ENCODE peak calls at places on chromosomes 11 and 22, in seven cellular contexts. E is MCF 10A; M is left lung; I is CD8-positive, alpha-beta T cell; T is A549; Y is nephron progenitor cell; Z is CD4-positive, alpha-beta T cell. P is an unnamed sample.

GRCh38 chr22:49370841-49371301 is 456.8 kb downstream of the BRD1 start:
- DNase-seq in E (no peak), M (no peak), I (peak), T (no peak), Y (no peak), Z (no peak), P (peak)

GRCh38 chr11:117039897-117040296 is 58.3 kb downstream of the SIK3 start:
- DNase-seq in E (peak), M (no peak), I (no peak), T (no peak), Y (no peak), Z (no peak), P (no peak)

GRCh38 chr11:35118906-35119305 is 20.1 kb upstream of the CD44 start:
- DNase-seq in E (no peak), M (no peak), I (no peak), T (no peak), Y (no peak), Z (no peak), P (no peak)

GRCh38 chr11:81987829-81988472 is 745.7 kb downstream of the FAM181B start:
- DNase-seq in E (peak), M (no peak), I (no peak), T (no peak), Y (no peak), Z (no peak), P (no peak)

GRCh38 chr11:71171576-71171975 is 80.8 kb downstream of the SHANK2 start:
- DNase-seq in E (no peak), M (no peak), I (peak), T (no peak), Y (no peak), Z (no peak), P (no peak)

GRCh38 chr11:33706961-33707360 is 6.3 kb upstream of the C11orf91 start:
- DNase-seq in E (no peak), M (no peak), I (no peak), T (no peak), Y (no peak), Z (no peak), P (no peak)

GRCh38 chr11:8871283-8871775 is 39.7 kb upstream of the AKIP1 start:
- DNase-seq in E (peak), M (no peak), I (no peak), T (peak), Y (peak), Z (no peak), P (peak)

GRCh38 chr11:106379712-106380111 is 302.2 kb downstream of the AASDHPPT start:
- DNase-seq in E (no peak), M (no peak), I (no peak), T (no peak), Y (no peak), Z (no peak), P (no peak)

GRCh38 chr11:20158597-20159257 is 1.5 kb downstream of the DBX1 start:
- DNase-seq in E (peak), M (no peak), I (no peak), T (no peak), Y (peak), Z (no peak), P (peak)

GRCh38 chr11:61045271-61045670 is 57.0 kb upstream of the CD5 start:
- DNase-seq in E (no peak), M (no peak), I (no peak), T (no peak), Y (no peak), Z (no peak), P (no peak)

GRCh38 chr22:46823248-46823647 is 60.8 kb downstream of the TBC1D22A start:
- DNase-seq in E (no peak), M (no peak), I (no peak), T (no peak), Y (no peak), Z (no peak), P (no peak)

GRCh38 chr11:44787981-44788380 is 61.2 kb downstream of the TSPAN18 start:
- DNase-seq in E (no peak), M (no peak), I (no peak), T (no peak), Y (no peak), Z (no peak), P (no peak)

GRCh38 chr11:74710291-74710938 is 20.8 kb downstream of the CHRDL2 start:
- DNase-seq in E (no peak), M (no peak), I (no peak), T (no peak), Y (no peak), Z (no peak), P (no peak)

GRCh38 chr22:27489265-27489675 is 312.3 kb downstream of the MN1 start:
- DNase-seq in E (no peak), M (no peak), I (no peak), T (no peak), Y (no peak), Z (no peak), P (no peak)

GRCh38 chr11:97269527-97269926 is 879.7 kb downstream of the JRKL start:
- DNase-seq in E (peak), M (no peak), I (no peak), T (no peak), Y (no peak), Z (no peak), P (no peak)

GRCh38 chr11:11786771-11787170 is 55.0 kb upstream of the USP47 start:
- DNase-seq in E (peak), M (no peak), I (no peak), T (no peak), Y (no peak), Z (no peak), P (no peak)

GRCh38 chr11:104997288-104997687 is 25.7 kb downstream of the CASP5 start:
- DNase-seq in E (no peak), M (no peak), I (no peak), T (no peak), Y (no peak), Z (no peak), P (no peak)
- TF ChIP-seq CTCF in E (peak), M (no peak), I (no peak), T (no peak), Y (no peak), Z (no peak), P (no peak)

DNA sequence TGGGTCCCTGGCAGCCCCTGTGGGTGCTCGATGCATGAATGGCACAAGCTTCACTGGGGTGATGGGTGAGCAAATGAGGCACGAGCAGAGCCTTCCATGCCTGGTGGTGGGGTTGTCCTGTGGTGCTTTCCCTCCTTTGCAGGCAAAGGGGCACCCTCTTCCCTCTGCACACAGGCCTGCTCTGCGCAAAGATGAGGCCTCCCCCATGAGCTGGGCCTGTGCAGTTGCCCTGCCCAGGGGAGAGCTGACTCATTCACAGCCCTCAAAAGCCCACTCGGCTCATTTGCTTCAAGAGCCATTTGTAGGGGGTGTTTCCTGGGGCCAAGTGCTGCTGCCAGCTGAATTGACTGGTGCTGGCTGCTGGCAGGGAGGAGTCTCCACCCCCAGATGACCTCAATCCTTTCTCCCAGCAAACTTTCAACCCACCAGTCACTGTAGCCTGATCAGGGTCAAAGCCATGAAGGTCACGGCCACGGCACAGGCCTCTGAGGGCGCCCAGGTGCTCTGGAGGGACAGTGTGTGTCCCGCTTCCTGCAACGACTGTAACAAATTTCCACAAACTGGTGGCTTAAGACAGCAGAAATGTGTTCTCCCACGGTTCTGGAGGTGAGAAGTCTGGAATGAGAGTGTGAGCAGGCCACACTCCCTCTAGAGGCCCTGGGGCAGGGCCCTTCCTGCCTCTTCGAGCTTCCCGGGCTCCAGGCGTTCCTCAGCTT is 48.8 kb upstream of the ANO1 start:
- DNase-seq in E (no peak), M (no peak), I (no peak), T (no peak), Y (peak), Z (no peak), P (peak)
- TF ChIP-seq CTCF in E (no peak), M (no peak), I (no peak), T (no peak), Y (no peak), Z (no peak), P (no peak)

DNA sequence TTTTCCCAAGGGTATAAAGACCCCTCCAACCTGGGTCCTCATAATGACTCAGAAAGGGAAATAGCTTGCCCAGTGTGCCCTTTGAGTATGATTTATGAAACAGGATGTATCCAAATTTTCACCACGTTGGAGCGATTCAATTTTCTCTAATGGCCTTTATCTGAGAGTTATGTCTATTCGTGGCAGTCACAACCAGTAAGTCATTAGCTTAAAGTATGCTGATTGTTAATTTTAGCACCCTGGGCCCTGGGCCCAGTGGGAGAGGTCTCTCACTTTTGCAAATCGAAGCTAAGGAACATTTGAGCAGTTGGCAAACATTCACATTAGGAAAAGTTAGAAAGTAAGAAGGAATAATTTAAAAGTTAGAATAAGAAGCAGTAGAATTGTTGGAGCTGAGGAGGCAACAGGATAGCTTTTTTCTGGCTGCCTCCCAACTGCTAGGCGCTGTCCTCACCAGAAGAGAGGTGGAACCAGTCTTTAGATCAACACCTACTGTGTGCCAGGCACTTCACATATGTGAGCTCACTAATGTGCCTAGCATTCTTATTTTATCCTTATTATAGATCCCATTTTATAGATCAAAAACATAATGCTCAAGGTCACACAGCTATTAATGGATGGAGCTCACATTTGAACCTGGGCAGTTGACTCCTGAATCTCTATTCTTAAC is 24.5 kb downstream of the INSC start:
- DNase-seq in E (no peak), M (no peak), I (no peak), T (no peak), Y (no peak), Z (no peak), P (no peak)
- TF ChIP-seq CTCF in E (no peak), M (no peak), I (no peak), T (no peak), Y (no peak), Z (no peak), P (no peak)

GRCh38 chr11:124152770-124153407 is 30.3 kb upstream of the OR10D3 start:
- DNase-seq in E (no peak), M (no peak), I (no peak), T (no peak), Y (no peak), Z (no peak), P (no peak)
- TF ChIP-seq CTCF in E (peak), M (no peak), I (no peak), T (no peak), Y (peak), Z (no peak), P (peak)

DNA sequence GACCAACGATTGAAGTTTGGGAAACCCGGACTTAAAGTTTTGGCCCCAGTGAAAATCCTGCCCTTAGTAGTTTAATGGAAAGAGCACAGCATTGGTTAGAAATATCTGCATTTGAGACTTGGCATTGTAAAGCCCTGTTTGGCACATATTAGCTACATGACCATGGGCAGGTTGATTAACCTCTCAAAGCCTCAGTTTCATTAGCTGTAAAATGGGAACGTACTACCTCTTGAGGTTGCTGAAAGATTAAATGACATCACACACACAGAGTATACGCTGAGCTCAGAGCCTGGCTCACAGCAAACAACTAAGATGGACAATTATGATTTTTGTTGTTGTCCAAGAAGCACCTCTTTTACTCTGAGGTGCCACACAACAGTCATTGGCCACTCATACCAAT is 153.0 kb upstream of the TIMP3 start:
- DNase-seq in E (no peak), M (no peak), I (no peak), T (no peak), Y (no peak), Z (no peak), P (no peak)
- TF ChIP-seq CTCF in E (no peak), M (no peak), I (no peak), T (no peak), Y (no peak), Z (no peak), P (no peak)

DNA sequence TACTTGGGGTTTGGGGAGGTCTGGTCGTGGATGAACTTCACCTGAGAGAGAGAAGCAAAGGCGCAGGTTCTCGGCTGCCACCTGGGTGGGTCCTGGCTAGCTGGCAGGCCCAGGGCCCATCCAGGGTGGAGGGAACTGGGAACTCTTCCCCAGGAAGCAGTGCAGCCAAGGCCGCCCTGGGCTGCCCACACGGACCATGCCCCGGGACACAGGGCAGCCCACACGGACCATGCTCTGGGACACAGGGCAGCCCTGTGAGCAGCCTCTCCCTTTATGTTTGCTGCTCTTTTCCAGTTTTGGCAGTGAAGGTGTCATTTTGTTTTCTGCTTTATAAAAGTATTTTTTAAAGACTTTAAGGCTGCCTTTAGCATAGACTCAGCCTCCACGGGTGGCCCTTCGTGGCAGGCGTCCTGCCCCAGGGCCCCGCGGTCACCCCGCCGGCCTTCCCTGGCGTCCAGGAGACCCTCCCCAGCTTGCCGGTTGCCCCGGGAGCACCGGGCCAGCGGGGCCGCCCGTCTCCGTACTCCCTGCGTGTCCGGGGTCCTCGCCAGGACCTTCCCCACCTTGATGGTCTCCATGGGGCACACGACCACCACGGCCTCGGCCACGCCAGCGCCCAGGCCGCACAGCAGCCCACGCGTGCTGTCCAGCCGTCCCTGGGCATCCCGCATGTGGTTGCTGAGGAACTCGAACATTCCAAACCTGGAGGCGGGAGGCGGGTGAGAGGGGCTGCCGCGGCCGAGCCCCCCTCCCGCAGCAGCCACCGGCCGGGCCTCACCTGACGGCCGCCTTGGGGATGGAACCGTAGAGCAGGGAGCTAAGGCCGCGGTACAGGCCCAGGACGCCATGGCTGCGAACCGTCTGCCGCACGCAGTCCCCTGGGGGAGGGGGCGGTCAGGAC is 1.1 kb downstream of the SLC25A1 start:
- DNase-seq in E (peak), M (no peak), I (no peak), T (no peak), Y (no peak), Z (no peak), P (no peak)
- TF ChIP-seq CTCF in E (no peak), M (no peak), I (no peak), T (no peak), Y (no peak), Z (no peak), P (no peak)

GRCh38 chr22:23858484-23858815 is 775 bp downstream of the SLC2A11 start:
- DNase-seq in E (no peak), M (no peak), I (no peak), T (no peak), Y (no peak), Z (no peak), P (no peak)

GRCh38 chr22:23859201-23859600 is 1.5 kb downstream of the SLC2A11 start:
- DNase-seq in E (no peak), M (no peak), I (no peak), T (no peak), Y (no peak), Z (no peak), P (no peak)

GRCh38 chr22:23856721-23857605 is 712 bp upstream of the SLC2A11 start:
- DNase-seq in E (no peak), M (peak), I (no peak), T (peak), Y (peak), Z (no peak), P (peak)

GRCh38 chr22:23862103-23862502 is 4.4 kb downstream of the SLC2A11 start:
- DNase-seq in E (peak), M (no peak), I (no peak), T (peak), Y (peak), Z (peak), P (no peak)

DNA sequence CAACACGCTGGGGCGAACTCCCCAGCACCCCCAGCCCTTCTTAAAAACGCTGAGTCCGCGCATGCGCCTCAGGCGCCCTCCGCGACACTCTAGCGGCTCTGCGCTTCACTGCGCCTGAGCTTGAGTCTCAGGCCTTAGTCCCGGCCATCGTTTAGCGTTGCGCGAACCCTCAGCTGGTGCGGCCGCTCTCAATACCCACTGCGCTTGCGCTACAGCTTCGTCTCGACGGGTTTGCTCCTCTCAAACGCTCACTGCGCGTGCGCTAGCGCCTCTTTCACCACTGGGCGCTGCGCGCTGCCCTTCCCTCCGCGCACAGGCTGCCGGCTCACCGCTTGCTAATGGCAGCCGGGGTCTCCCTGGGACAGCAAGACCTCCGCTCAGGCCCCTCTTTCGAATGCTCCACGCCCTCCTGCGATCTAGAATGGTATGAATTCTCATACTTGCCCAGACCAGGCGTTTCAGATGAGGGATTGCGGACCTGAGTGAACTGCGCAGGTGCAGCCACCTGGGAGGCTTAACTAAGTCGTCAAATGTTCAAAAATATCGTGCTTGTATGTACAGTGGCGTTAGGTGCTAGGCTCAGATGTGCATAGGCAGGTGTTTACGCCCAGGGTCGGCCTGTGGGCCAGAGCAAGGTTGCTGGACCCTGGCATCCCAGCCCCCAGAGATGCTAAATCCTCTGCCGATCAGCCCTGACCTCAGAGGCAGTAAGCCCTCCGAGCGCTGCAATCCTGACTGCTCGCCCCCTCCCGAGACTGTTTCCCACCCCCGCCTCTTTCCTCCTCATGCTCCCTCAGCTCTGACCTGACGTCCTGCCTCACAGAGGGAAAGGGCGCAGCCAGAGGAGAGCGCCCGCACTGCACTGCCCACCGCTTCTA is at the start of gene SLC2A11:
- DNase-seq in E (peak), M (peak), I (peak), T (peak), Y (peak), Z (peak), P (peak)
- TF ChIP-seq CTCF in E (peak), M (no peak), I (peak), T (no peak), Y (no peak), Z (no peak), P (peak)